ENCODE peak calls at places on chromosome 7, in nine cellular contexts. Z, K, E, M, I, G, R, W and Q are unnamed samples.

GRCh38 chr7:1081931-1082401 is 5.9 kb upstream of the GPER1 start:
- DNase-seq in Z (peak; percentile 52), K (peak; percentile 63), E (no peak), M (peak; percentile 73), I (peak; percentile 89), G (no peak), R (no peak), W (no peak), Q (no peak)

GRCh38 chr7:125644113-125644512 is 714.5 kb upstream of the POT1 start:
- DNase-seq in Z (peak; percentile 23), K (no peak), E (no peak), M (no peak), I (no peak), G (no peak), R (no peak), W (no peak), Q (no peak)

GRCh38 chr7:104980440-104980839 is 33.6 kb upstream of the KMT2E start:
- DNase-seq in Z (no peak), K (peak; percentile 39), E (no peak), M (no peak), I (no peak), G (no peak), R (no peak), W (no peak), Q (no peak)

GRCh38 chr7:104984591-104985258 is 29.3 kb upstream of the KMT2E start:
- DNase-seq in Z (no peak), K (no peak), E (no peak), M (no peak), I (no peak), G (no peak), R (no peak), W (no peak), Q (no peak)

GRCh38 chr7:137501561-137501960 is 158.0 kb upstream of the PTN start:
- DNase-seq in Z (no peak), K (peak; percentile 86), E (no peak), M (peak; percentile 44), I (no peak), G (no peak), R (no peak), W (no peak), Q (no peak)

GRCh38 chr7:2087744-2088143 is 145.0 kb downstream of the MAD1L1 start:
- DNase-seq in Z (no peak), K (no peak), E (no peak), M (no peak), I (no peak), G (no peak), R (no peak), W (no peak), Q (no peak)

GRCh38 chr7:50832744-50833143 is 50.0 kb upstream of the GRB10 start:
- DNase-seq in Z (peak; percentile 18), K (peak; percentile 45), E (no peak), M (no peak), I (peak; percentile 89), G (no peak), R (no peak), W (no peak), Q (no peak)

GRCh38 chr7:137592232-137592896 is 248.8 kb upstream of the PTN start:
- DNase-seq in Z (peak; percentile 87), K (peak; percentile 90), E (peak; percentile 41), M (peak; percentile 66), I (peak; percentile 84), G (no peak), R (peak; percentile 55), W (no peak), Q (no peak)

GRCh38 chr7:156667110-156667436 is 26.5 kb downstream of the RNF32 start:
- DNase-seq in Z (no peak), K (no peak), E (no peak), M (no peak), I (no peak), G (no peak), R (no peak), W (no peak), Q (no peak)

GRCh38 chr7:55593515-55594318 is 21.4 kb upstream of the VOPP1 start:
- DNase-seq in Z (peak; percentile 53), K (peak; percentile 89), E (peak; percentile 60), M (no peak), I (peak; percentile 77), G (no peak), R (peak; percentile 55), W (no peak), Q (no peak)

GRCh38 chr7:125670926-125671572 is 741.4 kb upstream of the POT1 start:
- DNase-seq in Z (peak; percentile 74), K (no peak), E (no peak), M (no peak), I (no peak), G (no peak), R (no peak), W (no peak), Q (no peak)

GRCh38 chr7:147419001-147419400 is 1171.6 kb upstream of the C7orf33 start:
- DNase-seq in Z (peak; percentile 43), K (no peak), E (no peak), M (no peak), I (peak; percentile 19), G (no peak), R (no peak), W (no peak), Q (no peak)

GRCh38 chr7:155198901-155199845 is 98.5 kb upstream of the INSIG1 start:
- DNase-seq in Z (peak; percentile 42), K (peak; percentile 40), E (no peak), M (no peak), I (peak; percentile 88), G (no peak), R (no peak), W (peak; percentile 61), Q (peak; percentile 38)

GRCh38 chr7:82235710-82236109 is 207.9 kb downstream of the CACNA2D1 start:
- DNase-seq in Z (peak; percentile 34), K (peak; percentile 57), E (no peak), M (no peak), I (peak; percentile 64), G (no peak), R (no peak), W (no peak), Q (no peak)

GRCh38 chr7:109460296-109460695 is 890.6 kb downstream of the DNAJB9 start:
- DNase-seq in Z (no peak), K (no peak), E (no peak), M (no peak), I (no peak), G (no peak), R (no peak), W (no peak), Q (no peak)

DNA sequence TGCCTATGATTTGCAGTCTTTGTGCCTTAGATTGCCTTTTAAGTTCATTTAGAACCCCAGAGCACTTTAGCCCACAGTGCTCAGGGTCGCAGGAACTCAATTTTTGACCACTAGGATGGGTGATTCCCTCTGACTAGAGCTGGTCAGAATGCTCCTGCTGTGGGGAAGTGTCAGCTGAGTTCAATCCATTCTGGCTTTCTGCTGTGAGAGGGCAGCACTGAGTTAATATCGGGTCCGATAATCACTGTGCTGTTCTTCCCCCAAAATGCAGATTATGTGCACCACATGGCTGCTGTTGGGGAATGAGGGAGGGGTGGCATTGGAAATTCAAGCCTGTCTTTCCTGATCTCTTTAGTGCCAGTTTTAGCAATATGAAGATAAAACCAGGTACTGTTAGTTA is 886.4 kb downstream of the DNAJB9 start:
- DNase-seq in Z (no peak), K (no peak), E (no peak), M (no peak), I (no peak), G (no peak), R (no peak), W (no peak), Q (no peak)
- TF ChIP-seq CTCF in Z (no peak), K (no peak), E (no peak), M (no peak), I (no peak), G (no peak), R (no peak), W (no peak), Q (no peak)

DNA sequence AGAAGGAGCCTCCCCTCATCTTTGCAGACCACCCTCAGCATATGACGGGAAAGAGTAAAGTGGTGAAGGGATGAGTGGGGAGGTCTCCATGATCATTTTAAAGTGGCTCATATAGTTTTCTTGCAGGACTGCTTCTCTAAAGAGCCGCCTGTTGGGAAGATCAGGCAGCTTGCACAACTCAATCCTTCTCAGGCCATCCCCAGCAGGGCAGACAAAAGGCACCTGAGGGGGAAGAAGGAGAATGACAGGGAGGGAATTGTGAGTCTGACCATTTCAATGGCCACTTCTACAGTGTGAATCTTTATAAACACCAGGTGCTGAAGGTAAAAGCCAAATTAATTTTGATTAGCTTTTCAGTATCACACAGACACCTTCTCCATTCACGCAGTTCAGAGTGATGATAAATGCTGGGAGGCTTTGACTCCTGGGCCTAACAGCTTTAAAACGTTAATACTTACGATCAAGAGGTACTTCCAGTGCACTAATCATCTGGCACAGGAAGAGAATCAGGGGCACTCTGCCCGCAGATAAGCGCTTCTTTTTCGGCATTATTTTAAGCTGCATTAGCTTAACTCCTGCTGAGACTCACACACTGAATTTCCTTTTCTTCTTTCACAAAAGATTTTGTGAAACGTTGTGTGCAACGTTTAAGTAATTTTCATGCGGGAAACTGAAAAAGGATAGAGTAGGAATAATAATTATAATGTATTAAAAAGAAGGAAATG is 109.5 kb upstream of the LAMB4 start:
- DNase-seq in Z (no peak), K (no peak), E (no peak), M (no peak), I (no peak), G (no peak), R (no peak), W (no peak), Q (no peak)
- H3K4me3 ChIP-seq in Z (no peak overlapping the region), K (no peak overlapping the region), E (no peak overlapping the region), M (no peak overlapping the region), I (no peak overlapping the region), G (no peak overlapping the region), R (no peak overlapping the region), W (no peak overlapping the region), Q (no peak overlapping the region)

DNA sequence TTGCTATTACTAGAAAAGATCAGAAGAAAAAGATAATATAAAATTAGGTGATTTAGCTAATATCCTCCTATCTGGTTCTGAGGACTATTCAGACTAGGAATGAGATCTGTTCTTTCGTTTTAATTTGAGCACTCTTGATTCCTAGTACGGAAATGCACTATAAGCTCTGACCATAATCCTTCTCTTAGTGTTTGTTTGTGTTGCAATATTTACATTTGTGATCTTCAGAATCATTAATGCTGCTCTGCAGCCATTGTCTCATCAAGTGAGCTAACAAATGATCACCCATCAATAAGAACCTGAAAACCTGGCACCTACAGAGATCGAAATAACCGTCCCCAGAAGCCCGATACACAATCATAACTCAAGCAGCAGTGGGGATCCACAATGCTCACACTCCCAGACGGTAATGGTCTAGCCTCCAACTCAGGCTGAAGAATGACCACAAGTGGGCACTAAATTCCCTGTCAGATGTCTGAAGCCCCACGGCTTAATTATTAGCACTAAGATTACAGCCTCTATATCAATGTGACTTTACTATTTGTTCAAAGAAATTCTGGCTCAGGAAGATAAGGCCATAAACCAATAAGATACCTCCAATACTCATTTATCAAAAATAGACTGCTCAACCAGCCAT is 156.0 kb upstream of the NFE2L3 start:
- DNase-seq in Z (no peak), K (no peak), E (no peak), M (no peak), I (no peak), G (no peak), R (no peak), W (no peak), Q (no peak)
- TF ChIP-seq CTCF in Z (peak; percentile 9), K (no peak), E (no peak), M (no peak), I (no peak), G (no peak), R (no peak), W (no peak), Q (peak; percentile 12)

DNA sequence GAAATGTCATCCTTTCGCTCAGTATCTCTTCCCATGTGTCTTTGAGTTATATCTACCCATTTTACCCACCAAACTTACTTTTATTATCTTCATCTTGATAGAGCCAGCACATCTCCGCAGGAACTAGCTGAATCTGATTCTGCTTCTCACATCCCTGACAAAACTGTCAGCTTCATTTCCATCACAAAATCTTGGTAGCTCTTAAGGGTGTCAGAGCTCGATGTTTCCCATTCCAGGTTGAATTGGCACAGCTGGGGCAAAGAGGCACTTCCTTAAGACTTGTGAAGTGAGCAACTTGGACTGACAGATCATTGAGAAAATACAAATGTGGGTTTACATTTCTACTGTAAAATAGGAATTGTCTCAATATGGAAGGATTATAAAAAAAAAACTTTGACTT is 434.5 kb downstream of the SUGCT start:
- DNase-seq in Z (no peak), K (no peak), E (no peak), M (no peak), I (no peak), G (no peak), R (no peak), W (no peak), Q (no peak)
- H3K4me3 ChIP-seq in Z (no peak overlapping the region), K (no peak overlapping the region), E (no peak overlapping the region), M (no peak overlapping the region), I (no peak overlapping the region), G (no peak overlapping the region), R (no peak overlapping the region), W (no peak overlapping the region), Q (no peak overlapping the region)